ENCODE peak calls at places on chromosomes 16 and 17, in six cellular contexts. G is A172, O is left ventricle myocardium superior, P is AG08395, C is A549, V is neural crest cell. E is an unnamed sample.

GRCh38 chr16:6076631-6077030 is 979.0 kb upstream of the EEF2KMT start:
- DNase-seq in O (no peak), V (no peak), P (no peak), G (no peak), C (no peak), E (no peak)

GRCh38 chr17:65220732-65221131 is 83.6 kb downstream of the RGS9 start:
- DNase-seq in C (no peak), O (no peak), P (peak), G (peak), V (no peak), E (no peak)

GRCh38 chr17:21213491-21214014 is 408 bp downstream of the TMEM11 start:
- DNase-seq in G (no peak), P (peak), V (no peak), C (peak), O (peak), E (peak)

GRCh38 chr16:83952940-83953795 is at the start of gene OSGIN1:
- DNase-seq in C (peak), G (peak), O (peak), P (peak), V (peak), E (peak)

GRCh38 chr16:81593481-81593880 is 148.9 kb downstream of the CMIP start:
- DNase-seq in P (no peak), G (no peak), C (no peak), V (no peak), O (no peak), E (no peak)

GRCh38 chr16:2048116-2048543 is 345 bp downstream of the TSC2 start:
- DNase-seq in G (no peak), O (no peak), P (peak), V (no peak), C (no peak), E (no peak)

GRCh38 chr16:337437-337836 is 15.1 kb downstream of the AXIN1 start:
- DNase-seq in O (no peak), P (no peak), V (no peak), G (no peak), C (no peak), E (no peak)

GRCh38 chr17:50841949-50842354 is 6.6 kb downstream of the WFIKKN2 start:
- DNase-seq in O (peak), G (peak), P (peak), V (peak), C (peak), E (peak)

GRCh38 chr17:79907855-79908254 is 68.6 kb upstream of the CBX4 start:
- DNase-seq in G (peak), P (no peak), O (peak), V (no peak), C (no peak), E (no peak)

GRCh38 chr17:78678711-78679110 is 101.5 kb upstream of the DNAH17 start:
- DNase-seq in V (no peak), O (no peak), P (no peak), G (no peak), C (no peak), E (no peak)

GRCh38 chr17:82754297-82755208 is 2.7 kb downstream of the TBCD start:
- DNase-seq in V (no peak), C (no peak), P (no peak), G (no peak), O (no peak), E (peak)

GRCh38 chr17:48546187-48546923 is 1.4 kb upstream of the HOXB2 start:
- DNase-seq in C (no peak), G (no peak), O (no peak), V (no peak), P (no peak), E (peak)

GRCh38 chr16:26830716-26831115 is 236.0 kb upstream of the C16orf82 start:
- DNase-seq in O (no peak), V (no peak), G (no peak), P (no peak), C (no peak), E (no peak)

GRCh38 chr17:27083408-27084185 is 210.3 kb upstream of the WSB1 start:
- DNase-seq in G (no peak), O (no peak), P (no peak), C (no peak), V (no peak), E (no peak)

GRCh38 chr17:57261084-57261461 is 4.8 kb downstream of the MSI2 start:
- DNase-seq in V (no peak), G (no peak), P (no peak), C (no peak), O (no peak), E (peak)

GRCh38 chr17:1561420-1562177 is 993 bp downstream of the PITPNA start:
- DNase-seq in G (no peak), P (peak), O (peak), V (peak), C (peak), E (peak)

GRCh38 chr16:77961811-77962210 is 60.5 kb upstream of the CLEC3A start:
- DNase-seq in V (no peak), P (peak), O (no peak), G (peak), C (no peak), E (no peak)

GRCh38 chr16:22162658-22163009 is 328 bp downstream of the SDR42E2 start:
- DNase-seq in C (no peak), P (no peak), O (no peak), G (no peak), V (no peak), E (no peak)

GRCh38 chr17:63571632-63572310 is 21.5 kb downstream of the DCAF7 start:
- DNase-seq in C (no peak), V (no peak), P (peak), O (no peak), G (peak), E (peak)

GRCh38 chr16:2493608-2494007 is 18.7 kb downstream of the TBC1D24 start:
- DNase-seq in G (no peak), O (no peak), C (no peak), P (no peak), V (no peak), E (no peak)

GRCh38 chr17:50111687-50112655 is 16.8 kb downstream of the PDK2 start:
- DNase-seq in V (peak), G (no peak), C (no peak), O (peak), P (no peak), E (no peak)

GRCh38 chr16:30485818-30486436 is 13.4 kb downstream of the ITGAL start:
- DNase-seq in V (no peak), O (no peak), C (no peak), G (peak), P (peak), E (no peak)

GRCh38 chr17:57898487-57899311 is 48.9 kb upstream of the MRPS23 start:
- DNase-seq in G (no peak), P (peak), V (peak), C (no peak), O (peak), E (peak)

GRCh38 chr17:1940810-1941185 is 84.3 kb downstream of the RTN4RL1 start:
- DNase-seq in V (no peak), C (no peak), O (no peak), P (no peak), G (no peak), E (no peak)

GRCh38 chr17:49516190-49516589 is 21.1 kb downstream of the NGFR start:
- DNase-seq in V (no peak), P (no peak), G (no peak), O (no peak), C (no peak), E (peak)

E was measured in cardiac muscle cell.